ENCODE peak calls at places on chromosomes 6 and 20, in six cellular contexts. One of them, this sample, is unnamed.

GRCh38 chr6:30612687-30613248 is 4.3 kb downstream of the PPP1R10 start:
- DNase-seq in stomach: no peak
- DNase-seq in GM12892: no peak
- DNase-seq in CD8-positive, alpha-beta T cell: no peak
- DNase-seq in NCI-H1436 treated with DMSO at 0.1 percent for 48 hours: no peak
- DNase-seq in AML-193: no peak
- DNase-seq in this sample: no peak

GRCh38 chr20:56343861-56344381 is 14.9 kb upstream of the FAM210B start:
- DNase-seq in stomach: peak
- DNase-seq in GM12892: peak
- DNase-seq in CD8-positive, alpha-beta T cell: peak
- DNase-seq in NCI-H1436 treated with DMSO at 0.1 percent for 48 hours: no peak
- DNase-seq in AML-193: no peak
- DNase-seq in this sample: no peak

GRCh38 chr20:21499641-21500040 is 14.2 kb downstream of the NKX2-2 start:
- DNase-seq in stomach: no peak
- DNase-seq in GM12892: no peak
- DNase-seq in CD8-positive, alpha-beta T cell: no peak
- DNase-seq in NCI-H1436 treated with DMSO at 0.1 percent for 48 hours: no peak
- DNase-seq in AML-193: no peak
- DNase-seq in this sample: no peak

GRCh38 chr6:148265058-148265457 is 77.6 kb upstream of the SASH1 start:
- DNase-seq in stomach: peak
- DNase-seq in GM12892: no peak
- DNase-seq in CD8-positive, alpha-beta T cell: no peak
- DNase-seq in NCI-H1436 treated with DMSO at 0.1 percent for 48 hours: no peak
- DNase-seq in AML-193: no peak
- DNase-seq in this sample: no peak

GRCh38 chr20:63103402-63104311 is 96.9 kb upstream of the BHLHE23 start:
- DNase-seq in stomach: no peak
- DNase-seq in GM12892: no peak
- DNase-seq in CD8-positive, alpha-beta T cell: peak
- DNase-seq in NCI-H1436 treated with DMSO at 0.1 percent for 48 hours: no peak
- DNase-seq in AML-193: no peak
- DNase-seq in this sample: peak

GRCh38 chr20:19981091-19981490 is 36.1 kb upstream of the NAA20 start:
- DNase-seq in stomach: no peak
- DNase-seq in GM12892: no peak
- DNase-seq in CD8-positive, alpha-beta T cell: no peak
- DNase-seq in NCI-H1436 treated with DMSO at 0.1 percent for 48 hours: no peak
- DNase-seq in AML-193: no peak
- DNase-seq in this sample: no peak

GRCh38 chr20:50425076-50425475 is 85.1 kb upstream of the PTPN1 start:
- DNase-seq in stomach: no peak
- DNase-seq in GM12892: no peak
- DNase-seq in CD8-positive, alpha-beta T cell: no peak
- DNase-seq in NCI-H1436 treated with DMSO at 0.1 percent for 48 hours: no peak
- DNase-seq in AML-193: no peak
- DNase-seq in this sample: no peak

GRCh38 chr20:20953738-20954657 is 152.2 kb downstream of the LINC00237 start:
- DNase-seq in stomach: no peak
- DNase-seq in GM12892: no peak
- DNase-seq in CD8-positive, alpha-beta T cell: no peak
- DNase-seq in NCI-H1436 treated with DMSO at 0.1 percent for 48 hours: no peak
- DNase-seq in AML-193: no peak
- DNase-seq in this sample: no peak

This sample was measured in CD8-positive, alpha-beta memory T cell.